ENCODE peak calls at places on chromosome 19, in eight cellular contexts. D, W, H, T, I, C, E and N are unnamed samples.

GRCh38 chr19:23956051-23956450 is 41.4 kb downstream of the ZNF726 start:
- DNase-seq in D (no peak), W (no peak), H (no peak), T (no peak), I (no peak), C (no peak), E (no peak), N (no peak)

GRCh38 chr19:27793128-27793643 is 1419.8 kb downstream of the UQCRFS1 start:
- DNase-seq in D (peak), W (peak), H (peak), T (peak), I (peak), C (peak), E (peak), N (peak)

GRCh38 chr19:48480151-48480475 is 10.9 kb downstream of the CYTH2 start:
- DNase-seq in D (peak), W (peak), H (peak), T (peak), I (no peak), C (peak), E (peak), N (no peak)

GRCh38 chr19:51366999-51367564 is 894 bp upstream of the ETFB start:
- DNase-seq in D (peak), W (no peak), H (no peak), T (no peak), I (no peak), C (no peak), E (no peak), N (no peak)

GRCh38 chr19:2888739-2889224 is 11.9 kb upstream of the ZNF57 start:
- DNase-seq in D (peak), W (no peak), H (peak), T (peak), I (no peak), C (no peak), E (no peak), N (no peak)

GRCh38 chr19:49453757-49454248 is 778 bp downstream of the ALDH16A1 start:
- DNase-seq in D (no peak), W (no peak), H (no peak), T (no peak), I (no peak), C (no peak), E (no peak), N (no peak)

GRCh38 chr19:17086129-17086528 is 10.6 kb downstream of the MYO9B start:
- DNase-seq in D (no peak), W (no peak), H (no peak), T (no peak), I (no peak), C (no peak), E (no peak), N (no peak)

GRCh38 chr19:2059422-2060201 is 8.6 kb upstream of the MKNK2 start:
- DNase-seq in D (peak), W (peak), H (peak), T (peak), I (no peak), C (no peak), E (peak), N (peak)

GRCh38 chr19:29893606-29894284 is 48.3 kb upstream of the URI1 start:
- DNase-seq in D (no peak), W (no peak), H (peak), T (no peak), I (no peak), C (no peak), E (no peak), N (no peak)

GRCh38 chr19:29715695-29716581 is 877 bp upstream of the C19orf12 start:
- DNase-seq in D (no peak), W (peak), H (no peak), T (peak), I (no peak), C (no peak), E (peak), N (no peak)

GRCh38 chr19:18523841-18524240 is 2.0 kb upstream of the ELL start:
- DNase-seq in D (no peak), W (no peak), H (no peak), T (no peak), I (no peak), C (no peak), E (no peak), N (no peak)

GRCh38 chr19:43574424-43575155 is 737 bp downstream of the XRCC1 start:
- DNase-seq in D (no peak), W (peak), H (no peak), T (no peak), I (no peak), C (no peak), E (peak), N (peak)

GRCh38 chr19:2529473-2529918 is 53.6 kb downstream of the GADD45B start:
- DNase-seq in D (no peak), W (peak), H (no peak), T (no peak), I (no peak), C (no peak), E (peak), N (no peak)

GRCh38 chr19:33302974-33303790 is 848 bp upstream of the CEBPA start:
- DNase-seq in D (peak), W (peak), H (no peak), T (peak), I (no peak), C (no peak), E (peak), N (peak)

GRCh38 chr19:982567-983170 is 1.5 kb upstream of the WDR18 start:
- DNase-seq in D (peak), W (peak), H (peak), T (peak), I (no peak), C (peak), E (peak), N (peak)

GRCh38 chr19:2970201-2970838 is 7.0 kb upstream of the TLE6 start:
- DNase-seq in D (no peak), W (peak), H (no peak), T (no peak), I (no peak), C (no peak), E (no peak), N (no peak)

GRCh38 chr19:58519087-58519354 is 589 bp downstream of the ZBTB45 start:
- DNase-seq in D (peak), W (peak), H (peak), T (peak), I (no peak), C (peak), E (peak), N (peak)

GRCh38 chr19:3123956-3124355 is 11.9 kb upstream of the GNA15 start:
- DNase-seq in D (no peak), W (no peak), H (no peak), T (no peak), I (no peak), C (no peak), E (no peak), N (no peak)

GRCh38 chr19:30227071-30227621 is 145.0 kb upstream of the ZNF536 start:
- DNase-seq in D (no peak), W (no peak), H (no peak), T (no peak), I (no peak), C (no peak), E (no peak), N (peak)

GRCh38 chr19:19372656-19373416 is 32.6 kb upstream of the GATAD2A start:
- DNase-seq in D (peak), W (peak), H (no peak), T (peak), I (peak), C (peak), E (peak), N (no peak)

DNA sequence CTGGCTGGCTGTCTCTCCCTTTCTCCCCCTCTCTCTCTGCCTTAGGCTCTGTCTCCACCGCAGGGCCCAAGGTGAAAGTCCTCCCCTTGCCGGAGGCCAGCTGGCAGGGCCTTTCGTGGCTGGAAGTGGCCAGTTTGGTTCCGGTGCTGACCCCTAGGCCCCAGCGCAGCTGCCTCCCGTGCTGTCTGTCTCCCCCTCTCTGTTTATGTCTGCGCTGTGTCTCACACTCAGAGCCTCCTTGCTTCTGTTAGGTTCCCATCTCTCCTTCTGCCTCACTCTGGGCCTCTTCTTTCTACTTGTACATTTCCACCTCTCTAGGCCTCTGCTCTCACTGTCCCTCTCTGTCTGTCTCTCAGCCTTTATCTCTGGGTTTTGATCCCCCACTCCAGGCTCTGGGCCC is 13.1 kb downstream of the CCDC97 start:
- DNase-seq in D (no peak), W (peak), H (no peak), T (no peak), I (no peak), C (no peak), E (peak), N (no peak)
- H3K4me3 ChIP-seq in D (no peak), W (no peak), H (no peak), T (no peak), I (no peak), C (no peak), E (peak), N (no peak)

DNA sequence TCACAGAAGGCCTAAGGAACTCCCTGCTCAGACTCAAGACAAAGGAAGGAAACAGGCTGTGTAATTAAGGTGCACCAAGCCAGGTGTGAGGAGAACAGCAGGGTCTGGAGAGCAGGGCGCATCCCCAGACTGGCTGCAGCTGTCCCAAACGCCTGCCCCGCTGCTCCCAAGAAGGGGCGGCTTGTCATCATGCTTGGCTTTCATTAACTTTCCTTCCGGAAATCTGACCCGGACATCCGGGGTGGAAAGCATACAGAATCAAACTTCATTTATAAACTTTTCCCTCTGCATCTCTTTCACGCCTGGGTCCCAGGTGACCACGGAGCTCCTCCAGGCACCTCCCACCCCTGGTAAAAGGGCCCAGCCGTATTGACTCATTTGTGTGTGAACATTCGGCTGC is 31.7 kb downstream of the TSHZ3 start:
- DNase-seq in D (no peak), W (no peak), H (no peak), T (no peak), I (no peak), C (no peak), E (peak), N (no peak)
- H3K4me3 ChIP-seq in D (no peak), W (no peak), H (no peak), T (no peak), I (no peak), C (no peak), E (peak), N (no peak)

GRCh38 chr19:45074744-45075143 is 1.5 kb downstream of the ZNF296 start:
- DNase-seq in D (no peak), W (no peak), H (no peak), T (no peak), I (no peak), C (no peak), E (no peak), N (peak)
- H3K4me3 ChIP-seq in D (no peak), W (no peak), H (no peak), T (no peak), I (peak), C (no peak), E (no peak), N (peak)

GRCh38 chr19:41877916-41878905 is 1.1 kb downstream of the CD79A start:
- DNase-seq in D (no peak), W (no peak), H (no peak), T (no peak), I (no peak), C (no peak), E (no peak), N (no peak)

GRCh38 chr19:41879670-41880328 is 2.7 kb downstream of the CD79A start:
- DNase-seq in D (no peak), W (no peak), H (no peak), T (no peak), I (no peak), C (no peak), E (no peak), N (no peak)

GRCh38 chr19:41877490-41877876 is 404 bp downstream of the CD79A start:
- DNase-seq in D (no peak), W (no peak), H (no peak), T (no peak), I (no peak), C (no peak), E (no peak), N (no peak)

GRCh38 chr19:41880329-41880708 is 2.7 kb upstream of the ARHGEF1 start:
- DNase-seq in D (no peak), W (no peak), H (no peak), T (no peak), I (no peak), C (no peak), E (no peak), N (no peak)

GRCh38 chr19:41879080-41879479 is 2.0 kb downstream of the CD79A start:
- DNase-seq in D (no peak), W (no peak), H (no peak), T (no peak), I (no peak), C (no peak), E (no peak), N (no peak)
- H3K4me3 ChIP-seq in D (no peak), W (no peak), H (no peak), T (no peak), I (peak), C (no peak), E (no peak), N (no peak)